ENCODE peak calls at places on chromosome 3, in ten cellular contexts. R, T, D, J, U, A, C, Q, H and L are unnamed samples.

GRCh38 chr3:55030938-55031337 is 103.1 kb upstream of the LRTM1 start:
- DNase-seq in R (no peak), T (no peak), D (no peak), J (no peak), U (no peak), A (no peak), C (no peak), Q (no peak), H (no peak), L (no peak)

GRCh38 chr3:31959951-31960792 is 20.9 kb downstream of the OSBPL10 start:
- DNase-seq in R (no peak), T (no peak), D (no peak), J (no peak), U (no peak), A (no peak), C (no peak), Q (no peak), H (no peak), L (no peak)

GRCh38 chr3:182136008-182136910 is 424.5 kb downstream of the SOX2 start:
- DNase-seq in R (no peak), T (no peak), D (no peak), J (no peak), U (no peak), A (no peak), C (no peak), Q (peak; percentile 5), H (no peak), L (no peak)

GRCh38 chr3:58998476-58999117 is 51.2 kb downstream of the CFAP20DC start:
- DNase-seq in R (no peak), T (no peak), D (no peak), J (no peak), U (no peak), A (peak; percentile 79), C (no peak), Q (peak; percentile 64), H (no peak), L (no peak)

GRCh38 chr3:129518581-129518980 is 9.9 kb upstream of the RHO start:
- DNase-seq in R (no peak), T (no peak), D (no peak), J (no peak), U (no peak), A (no peak), C (no peak), Q (no peak), H (no peak), L (no peak)

GRCh38 chr3:125694761-125695294 is 99.5 kb upstream of the OSBPL11 start:
- DNase-seq in R (no peak), T (no peak), D (no peak), J (no peak), U (no peak), A (no peak), C (no peak), Q (no peak), H (no peak), L (no peak)

GRCh38 chr3:73848173-73848751 is 223.5 kb upstream of the PDZRN3 start:
- DNase-seq in R (no peak), T (peak; percentile 24), D (no peak), J (no peak), U (no peak), A (no peak), C (no peak), Q (no peak), H (no peak), L (no peak)

GRCh38 chr3:63015614-63016016 is 140.4 kb upstream of the CADPS start:
- DNase-seq in R (no peak), T (peak; percentile 1), D (no peak), J (peak; percentile 74), U (no peak), A (no peak), C (no peak), Q (no peak), H (no peak), L (no peak)

GRCh38 chr3:164883161-164883560 is 195.1 kb downstream of the SI start:
- DNase-seq in R (no peak), T (no peak), D (no peak), J (no peak), U (no peak), A (no peak), C (no peak), Q (no peak), H (no peak), L (no peak)

GRCh38 chr3:152910966-152911365 is 76.0 kb downstream of the P2RY1 start:
- DNase-seq in R (no peak), T (no peak), D (no peak), J (no peak), U (no peak), A (no peak), C (no peak), Q (no peak), H (no peak), L (no peak)

GRCh38 chr3:39065197-39065596 is 13.4 kb downstream of the WDR48 start:
- DNase-seq in R (peak; percentile 20), T (peak; percentile 68), D (no peak), J (peak; percentile 33), U (no peak), A (peak; percentile 29), C (no peak), Q (peak; percentile 35), H (no peak), L (no peak)

GRCh38 chr3:117630885-117631284 is 921.3 kb downstream of the TUSC7 start:
- DNase-seq in R (no peak), T (no peak), D (no peak), J (no peak), U (no peak), A (no peak), C (no peak), Q (no peak), H (no peak), L (no peak)

GRCh38 chr3:50212502-50212901 is 7.4 kb downstream of the SLC38A3 start:
- DNase-seq in R (no peak), T (no peak), D (no peak), J (no peak), U (no peak), A (no peak), C (no peak), Q (no peak), H (no peak), L (no peak)

GRCh38 chr3:134487406-134487805 is 1.5 kb downstream of the CEP63 start:
- DNase-seq in R (no peak), T (peak; percentile 70), D (no peak), J (no peak), U (no peak), A (no peak), C (peak; percentile 23), Q (no peak), H (no peak), L (no peak)

GRCh38 chr3:134483195-134483890 is 2.4 kb downstream of the ANAPC13 start:
- DNase-seq in R (no peak), T (no peak), D (no peak), J (no peak), U (no peak), A (peak; percentile 89), C (no peak), Q (no peak), H (no peak), L (no peak)

GRCh38 chr3:134486577-134487041 is 752 bp downstream of the CEP63 start:
- DNase-seq in R (no peak), T (peak; percentile 54), D (no peak), J (no peak), U (no peak), A (peak; percentile 47), C (no peak), Q (no peak), H (no peak), L (no peak)

GRCh38 chr3:134485075-134485536 is 679 bp downstream of the ANAPC13 start:
- DNase-seq in R (peak; percentile 44), T (no peak), D (peak; percentile 44), J (no peak), U (no peak), A (no peak), C (no peak), Q (peak; percentile 21), H (no peak), L (no peak)

GRCh38 chr3:134485620-134486576 is at the start of the genes ANAPC13 and CEP63:
- DNase-seq in R (peak; percentile 95), T (peak; percentile 99), D (peak; percentile 97), J (peak; percentile 95), U (peak; percentile 95), A (peak; percentile 99), C (peak; percentile 79), Q (peak; percentile 87), H (peak; percentile 98), L (peak; percentile 91)
- TF ChIP-seq POLR2A in R (peak; percentile 72), T (peak; percentile 88), D (peak; percentile 85), J (peak; percentile 85), U (peak; percentile 72), A (peak; percentile 82), C (peak; percentile 58), Q (peak; percentile 47), H (no peak), L (peak; percentile 69)

DNA sequence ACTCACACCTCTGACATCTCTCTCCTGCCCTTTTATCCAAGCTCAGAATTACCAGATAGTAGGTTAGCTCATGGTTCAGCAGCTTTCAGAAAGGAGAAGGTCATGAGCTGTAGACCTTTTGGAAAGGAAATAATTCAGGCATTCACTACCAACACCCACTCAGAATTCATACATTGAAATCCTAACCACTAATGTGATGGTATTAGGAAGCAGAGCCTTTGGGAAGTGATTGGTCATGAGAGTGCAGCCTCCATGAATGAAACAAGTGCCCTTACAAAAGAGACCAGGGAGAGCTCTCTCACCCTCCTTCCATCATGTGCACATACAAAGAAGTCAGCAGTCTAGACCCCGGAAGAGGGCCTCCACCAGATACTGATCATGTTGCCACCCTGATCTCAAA is 315.8 kb upstream of the CCDC54 start:
- DNase-seq in R (no peak), T (no peak), D (no peak), J (no peak), U (no peak), A (no peak), C (no peak), Q (no peak), H (no peak), L (no peak)
- TF ChIP-seq POLR2A in R (no peak), T (no peak), D (no peak), J (no peak), U (no peak), A (no peak), C (no peak), Q (no peak), H (no peak), L (no peak)

DNA sequence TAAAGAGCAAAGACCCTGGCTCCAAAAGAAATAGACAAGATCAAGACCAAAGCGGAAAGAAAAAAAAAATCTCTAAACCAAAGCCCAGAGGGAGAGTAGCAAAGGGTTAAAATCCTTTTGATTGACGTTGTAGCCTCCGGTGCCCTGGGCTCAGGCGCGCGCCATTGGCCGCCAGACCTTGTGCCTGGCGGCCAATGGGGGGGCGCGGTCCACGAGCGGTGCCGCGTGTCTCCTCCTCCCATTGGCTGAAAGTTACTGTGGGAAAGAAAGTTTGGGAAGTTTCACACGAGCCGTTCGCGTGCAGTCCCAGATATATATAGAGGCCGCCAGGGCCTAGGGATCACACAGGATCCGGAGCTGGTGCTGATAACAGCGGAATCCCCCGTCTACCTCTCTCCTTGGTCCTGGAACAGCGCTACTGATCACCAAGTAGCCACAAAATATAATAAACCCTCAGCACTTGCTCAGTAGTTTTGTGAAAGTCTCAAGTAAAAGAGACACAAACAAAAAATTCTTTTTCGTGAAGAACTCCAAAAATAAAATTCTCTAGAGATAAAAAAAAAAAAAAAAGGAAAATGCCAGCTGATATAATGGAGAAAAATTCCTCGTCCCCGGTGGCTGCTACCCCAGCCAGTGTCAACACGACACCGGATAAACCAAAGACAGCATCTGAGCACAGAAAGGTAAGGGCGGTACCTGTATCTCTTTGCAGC is at the start of gene HES1:
- DNase-seq in R (peak; percentile 95), T (peak; percentile 95), D (peak; percentile 96), J (peak; percentile 91), U (peak; percentile 95), A (peak; percentile 99), C (peak; percentile 62), Q (peak; percentile 81), H (peak; percentile 98), L (peak; percentile 91)
- TF ChIP-seq POLR2A in R (peak; percentile 99), T (peak; percentile 84), D (peak; percentile 99), J (peak; percentile 95), U (peak; percentile 99), A (peak; percentile 98), C (peak; percentile 96), Q (peak; percentile 89), H (peak; percentile 79), L (peak; percentile 74)

GRCh38 chr3:12994607-12995388 is 78.4 kb downstream of the IQSEC1 start:
- DNase-seq in R (peak; percentile 93), T (peak; percentile 92), D (peak; percentile 89), J (peak; percentile 60), U (peak; percentile 91), A (peak; percentile 79), C (peak; percentile 95), Q (peak; percentile 96), H (peak; percentile 97), L (peak; percentile 88)
- TF ChIP-seq POLR2A in R (peak; percentile 90), T (peak; percentile 52), D (peak; percentile 91), J (no peak), U (peak; percentile 56), A (no peak), C (no peak), Q (peak; percentile 66), H (no peak), L (peak; percentile 67)